ENCODE peak calls at places on chromosomes 16 and 17, in seven cellular contexts. One of them, this sample, is unnamed.
A peak's percentile ranks its signal among the peaks of the same experiment; 100 is the strongest.

GRCh38 chr17:29246638-29247037 is at the start of gene CRYBA1:
- DNase-seq in HCT116: no peak
- DNase-seq in OCI-LY7: no peak
- DNase-seq in MM.1S: no peak
- DNase-seq in PC-9: no peak
- DNase-seq in SK-N-SH: no peak
- DNase-seq in GM23338: no peak
- DNase-seq in this sample: no peak

GRCh38 chr17:65783845-65784334 is 222.4 kb upstream of the AXIN2 start:
- DNase-seq in HCT116: peak; percentile 76
- DNase-seq in GM23338: no peak
- DNase-seq in PC-9: peak; percentile 17
- DNase-seq in MM.1S: no peak
- DNase-seq in OCI-LY7: no peak
- DNase-seq in SK-N-SH: no peak
- DNase-seq in this sample: peak; percentile 12

GRCh38 chr17:35930211-35931065 is at the start of gene RDM1:
- DNase-seq in MM.1S: peak; percentile 86
- DNase-seq in OCI-LY7: peak; percentile 70
- DNase-seq in PC-9: peak; percentile 88
- DNase-seq in SK-N-SH: peak; percentile 92
- DNase-seq in HCT116: peak; percentile 68
- DNase-seq in GM23338: peak; percentile 96
- DNase-seq in this sample: peak; percentile 85

GRCh38 chr17:81681672-81682071 is 1.9 kb downstream of the ARL16 start:
- DNase-seq in SK-N-SH: no peak
- DNase-seq in PC-9: no peak
- DNase-seq in GM23338: no peak
- DNase-seq in HCT116: no peak
- DNase-seq in OCI-LY7: no peak
- DNase-seq in MM.1S: no peak
- DNase-seq in this sample: no peak

GRCh38 chr17:62627904-62628603 is 584 bp downstream of the MRC2 start:
- DNase-seq in OCI-LY7: no peak
- DNase-seq in GM23338: peak; percentile 30
- DNase-seq in HCT116: no peak
- DNase-seq in MM.1S: no peak
- DNase-seq in PC-9: no peak
- DNase-seq in SK-N-SH: peak; percentile 91
- DNase-seq in this sample: peak; percentile 70

GRCh38 chr16:69820926-69821541 is 58.9 kb downstream of the WWP2 start:
- DNase-seq in GM23338: peak; percentile 17
- DNase-seq in MM.1S: no peak
- DNase-seq in OCI-LY7: no peak
- DNase-seq in SK-N-SH: peak; percentile 73
- DNase-seq in PC-9: no peak
- DNase-seq in HCT116: no peak
- DNase-seq in this sample: peak; percentile 48

GRCh38 chr17:76585048-76585648 is 512 bp downstream of the ST6GALNAC2 start:
- DNase-seq in OCI-LY7: no peak
- DNase-seq in HCT116: no peak
- DNase-seq in PC-9: no peak
- DNase-seq in GM23338: peak; percentile 53
- DNase-seq in MM.1S: no peak
- DNase-seq in SK-N-SH: no peak
- DNase-seq in this sample: no peak

GRCh38 chr17:82956146-82956725 is 116.4 kb upstream of the ZNF750 start:
- DNase-seq in PC-9: no peak
- DNase-seq in HCT116: no peak
- DNase-seq in SK-N-SH: no peak
- DNase-seq in MM.1S: no peak
- DNase-seq in OCI-LY7: no peak
- DNase-seq in GM23338: no peak
- DNase-seq in this sample: no peak

GRCh38 chr16:21685034-21685455 is 21.3 kb downstream of the OTOA start:
- DNase-seq in SK-N-SH: no peak
- DNase-seq in PC-9: no peak
- DNase-seq in MM.1S: no peak
- DNase-seq in GM23338: peak; percentile 70
- DNase-seq in HCT116: no peak
- DNase-seq in OCI-LY7: no peak
- DNase-seq in this sample: peak; percentile 13

GRCh38 chr17:15341385-15341849 is at the start of gene TEKT3:
- DNase-seq in SK-N-SH: peak; percentile 94
- DNase-seq in GM23338: peak; percentile 97
- DNase-seq in OCI-LY7: no peak
- DNase-seq in PC-9: peak; percentile 8
- DNase-seq in MM.1S: no peak
- DNase-seq in HCT116: no peak
- DNase-seq in this sample: peak; percentile 93

GRCh38 chr17:57138956-57139576 is 54.0 kb downstream of the AKAP1 start:
- DNase-seq in GM23338: peak; percentile 31
- DNase-seq in PC-9: no peak
- DNase-seq in MM.1S: no peak
- DNase-seq in SK-N-SH: no peak
- DNase-seq in OCI-LY7: no peak
- DNase-seq in HCT116: no peak
- DNase-seq in this sample: no peak

DNA sequence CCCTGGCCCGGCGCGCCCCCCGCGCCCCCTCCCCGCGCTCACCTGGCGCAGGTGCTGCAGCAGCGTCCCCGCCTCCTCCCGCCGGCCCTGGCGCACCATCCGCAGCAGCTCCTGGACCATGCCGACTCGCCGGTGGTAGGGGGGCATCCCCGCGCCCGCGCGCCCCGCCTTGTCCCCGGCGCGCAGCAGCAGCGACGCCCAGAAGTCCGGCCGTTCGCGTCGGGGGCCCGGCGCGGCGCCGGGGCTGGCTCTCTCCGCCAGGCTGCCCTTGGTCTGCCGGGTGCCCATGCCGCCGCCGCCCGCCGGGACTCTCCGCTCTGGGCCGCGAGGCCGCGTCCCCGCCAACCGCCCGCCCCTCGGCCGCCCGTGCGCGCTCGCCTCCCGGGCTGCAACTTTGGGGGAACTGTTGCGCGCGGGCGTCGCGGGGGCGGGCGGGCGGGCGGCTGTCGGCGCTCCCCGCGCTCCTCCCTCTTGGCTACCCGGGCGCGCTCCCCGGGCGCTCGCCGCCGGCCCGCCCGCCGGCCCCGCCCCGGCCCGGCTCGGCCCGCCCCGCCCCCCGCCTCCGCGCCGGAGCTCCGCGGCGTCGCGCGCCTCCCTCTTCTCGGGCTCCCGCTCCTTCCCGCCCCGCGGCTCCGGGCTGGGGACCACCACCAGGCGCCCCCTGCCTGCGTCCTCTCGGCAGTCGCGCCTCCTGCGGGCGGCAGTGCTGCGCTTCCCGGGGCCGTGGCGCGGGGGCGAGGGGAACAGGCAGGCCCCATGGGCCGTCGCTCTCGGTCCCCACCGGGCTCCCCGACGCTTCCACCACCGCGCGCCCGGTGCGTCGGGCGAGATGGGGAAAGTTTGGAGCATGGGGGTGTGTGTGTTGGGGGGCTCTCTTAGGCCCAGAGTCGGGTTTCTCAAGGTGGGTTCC is at the start of gene LRRC75A:
- DNase-seq in SK-N-SH: peak; percentile 92
- DNase-seq in OCI-LY7: no peak
- DNase-seq in MM.1S: peak; percentile 53
- DNase-seq in HCT116: no peak
- DNase-seq in GM23338: peak; percentile 86
- DNase-seq in PC-9: peak; percentile 55
- DNase-seq in this sample: peak; percentile 83
- TF ChIP-seq CTCF in SK-N-SH: no peak
- TF ChIP-seq CTCF in OCI-LY7: peak; percentile 20
- TF ChIP-seq CTCF in MM.1S: no peak
- TF ChIP-seq CTCF in HCT116: no peak
- TF ChIP-seq CTCF in GM23338: peak; percentile 56
- TF ChIP-seq CTCF in PC-9: no peak
- TF ChIP-seq CTCF in this sample: peak; percentile 33

DNA sequence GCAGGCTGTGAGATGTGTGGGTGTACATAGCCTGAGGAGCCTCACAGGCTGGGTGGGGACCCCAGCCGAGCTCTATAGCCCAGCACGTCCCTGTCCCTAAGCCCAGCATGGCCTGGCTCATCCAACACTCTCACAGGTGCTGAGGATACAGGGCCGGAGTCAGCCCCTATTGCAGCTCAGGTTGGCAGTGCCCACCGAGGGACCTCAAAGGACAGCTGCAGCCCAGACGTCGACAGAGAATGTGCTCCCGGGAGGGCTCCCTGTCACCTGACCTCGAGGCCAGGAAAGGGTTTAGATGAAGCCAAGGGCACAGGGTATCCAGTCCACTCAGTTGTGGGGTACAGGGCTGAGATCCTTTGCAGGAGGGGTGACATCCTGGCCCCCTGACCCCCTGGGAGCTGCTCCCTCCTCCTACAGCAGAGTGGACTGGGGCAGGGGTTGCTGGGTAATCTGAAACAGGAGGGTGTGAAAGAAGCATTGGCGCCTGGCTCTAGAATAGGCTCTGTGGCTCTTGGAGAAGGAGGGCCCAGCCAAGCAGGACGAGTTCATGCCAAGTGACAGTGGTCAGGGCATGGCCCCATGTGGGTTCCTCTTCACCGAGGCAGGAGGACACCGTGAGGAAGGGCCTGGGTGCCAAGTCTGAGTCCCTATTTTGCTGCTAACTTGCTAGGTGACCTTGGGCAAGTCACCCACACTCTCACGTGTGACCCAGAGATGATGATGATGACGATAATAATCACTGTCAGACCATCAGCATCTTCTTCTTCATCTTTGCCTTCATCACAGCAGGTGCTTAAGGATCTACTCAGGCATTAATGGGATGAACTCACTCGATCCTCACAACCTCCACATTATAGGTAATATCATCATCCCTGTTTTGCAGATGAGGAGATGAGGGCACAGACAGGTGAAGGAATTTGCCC is 68.0 kb downstream of the RMI2 start:
- DNase-seq in SK-N-SH: no peak
- DNase-seq in MM.1S: no peak
- DNase-seq in PC-9: no peak
- DNase-seq in GM23338: no peak
- DNase-seq in OCI-LY7: no peak
- DNase-seq in HCT116: no peak
- DNase-seq in this sample: no peak
- H3K9me2 ChIP-seq in SK-N-SH: no peaks in the 10 kb centered on the region
- H3K9me2 ChIP-seq in MM.1S: no peaks in the 10 kb centered on the region
- H3K9me2 ChIP-seq in PC-9: no peaks in the 10 kb centered on the region
- H3K9me2 ChIP-seq in GM23338: no peaks in the 10 kb centered on the region
- H3K9me2 ChIP-seq in OCI-LY7: no peaks in the 10 kb centered on the region
- H3K9me2 ChIP-seq in HCT116: no peaks in the 10 kb centered on the region
- H3K9me2 ChIP-seq in this sample: no peaks in the 10 kb centered on the region

DNA sequence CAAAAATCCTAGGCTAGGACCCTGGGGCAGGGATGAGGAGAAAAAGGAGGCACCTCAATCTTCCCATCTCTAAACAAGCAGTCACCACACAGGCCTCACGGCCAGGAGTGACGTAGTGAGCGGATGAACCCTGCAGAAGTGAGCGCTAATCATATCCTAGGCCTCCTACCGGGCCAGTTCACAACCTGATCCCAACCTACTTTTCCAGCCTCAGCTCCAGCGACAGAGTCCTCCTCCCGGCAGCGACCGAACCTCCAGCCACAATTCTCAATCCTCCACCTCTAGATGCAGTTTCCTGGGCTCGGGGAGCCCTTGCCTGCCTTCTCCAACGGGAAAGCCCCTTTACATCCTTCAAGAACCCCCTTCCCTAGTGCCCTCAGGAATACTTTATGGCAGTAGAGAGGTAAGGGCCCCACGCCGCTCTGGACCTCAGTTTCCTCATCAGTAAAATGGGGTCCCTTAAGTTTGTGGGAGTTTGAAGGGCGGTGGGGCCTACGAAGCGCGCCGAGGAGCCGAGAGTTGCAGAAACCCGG is 1.4 kb downstream of the ZNF668 start:
- DNase-seq in OCI-LY7: peak; percentile 61
- DNase-seq in HCT116: no peak
- DNase-seq in MM.1S: peak; percentile 35
- DNase-seq in SK-N-SH: peak; percentile 62
- DNase-seq in GM23338: peak; percentile 30
- DNase-seq in PC-9: peak; percentile 24
- DNase-seq in this sample: peak; percentile 37
- TF ChIP-seq CTCF in OCI-LY7: no peak
- TF ChIP-seq CTCF in HCT116: no peak
- TF ChIP-seq CTCF in MM.1S: no peak
- TF ChIP-seq CTCF in SK-N-SH: no peak
- TF ChIP-seq CTCF in GM23338: no peak
- TF ChIP-seq CTCF in PC-9: no peak
- TF ChIP-seq CTCF in this sample: no peak

GRCh38 chr17:48376926-48377325 is 53.1 kb downstream of the SKAP1 start:
- DNase-seq in OCI-LY7: no peak
- DNase-seq in GM23338: no peak
- DNase-seq in HCT116: no peak
- DNase-seq in SK-N-SH: no peak
- DNase-seq in PC-9: no peak
- DNase-seq in MM.1S: no peak
- DNase-seq in this sample: no peak

GRCh38 chr17:48378696-48379095 is 51.3 kb downstream of the SKAP1 start:
- DNase-seq in GM23338: no peak
- DNase-seq in PC-9: no peak
- DNase-seq in SK-N-SH: no peak
- DNase-seq in HCT116: no peak
- DNase-seq in OCI-LY7: no peak
- DNase-seq in MM.1S: no peak
- DNase-seq in this sample: no peak

GRCh38 chr17:48374650-48375230 is 55.3 kb downstream of the SKAP1 start:
- DNase-seq in MM.1S: peak; percentile 41
- DNase-seq in OCI-LY7: peak; percentile 66
- DNase-seq in PC-9: peak; percentile 23
- DNase-seq in GM23338: peak; percentile 85
- DNase-seq in SK-N-SH: peak; percentile 24
- DNase-seq in HCT116: peak; percentile 63
- DNase-seq in this sample: peak; percentile 26

GRCh38 chr17:48375356-48375755 is 54.7 kb downstream of the SKAP1 start:
- DNase-seq in OCI-LY7: no peak
- DNase-seq in PC-9: no peak
- DNase-seq in GM23338: no peak
- DNase-seq in HCT116: no peak
- DNase-seq in MM.1S: no peak
- DNase-seq in SK-N-SH: no peak
- DNase-seq in this sample: no peak

DNA sequence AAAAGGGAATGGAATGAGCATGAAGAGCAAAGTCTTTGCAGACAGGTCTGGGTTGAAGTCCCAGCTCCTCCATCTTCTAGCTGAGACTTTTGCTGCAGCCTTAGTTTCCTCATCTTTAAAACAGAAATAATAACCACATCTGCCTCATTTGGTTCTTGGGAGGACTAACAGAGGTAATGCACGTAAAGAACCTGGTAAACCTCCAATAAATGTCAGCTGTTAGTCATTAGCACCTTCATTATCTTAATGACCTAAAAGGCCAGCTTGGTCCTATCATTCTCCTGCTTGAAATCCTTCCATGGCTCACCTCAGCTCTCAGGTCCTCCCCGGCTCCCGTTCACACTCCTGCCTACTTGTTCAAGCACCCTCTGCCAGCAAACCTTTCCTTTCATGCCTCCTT is 51.8 kb downstream of the SKAP1 start:
- DNase-seq in GM23338: no peak
- DNase-seq in HCT116: no peak
- DNase-seq in MM.1S: no peak
- DNase-seq in SK-N-SH: no peak
- DNase-seq in PC-9: no peak
- DNase-seq in OCI-LY7: no peak
- DNase-seq in this sample: no peak
- H3K9me2 ChIP-seq in GM23338: no peaks in the 10 kb centered on the region
- H3K9me2 ChIP-seq in HCT116: no peaks in the 10 kb centered on the region
- H3K9me2 ChIP-seq in MM.1S: no peaks in the 10 kb centered on the region
- H3K9me2 ChIP-seq in SK-N-SH: no peaks in the 10 kb centered on the region
- H3K9me2 ChIP-seq in PC-9: no peaks in the 10 kb centered on the region
- H3K9me2 ChIP-seq in OCI-LY7: no peaks in the 10 kb centered on the region
- H3K9me2 ChIP-seq in this sample: no peaks in the 10 kb centered on the region

This sample was measured in hepatocyte.